ENCODE peak calls at places on chromosome 19, in six cellular contexts. T, V, L, Q, R and U are unnamed samples.

GRCh38 chr19:51138549-51138979 is 3.5 kb upstream of the SIGLEC7 start:
- DNase-seq in T (peak; percentile 46), V (no peak), L (peak; percentile 84), Q (peak; percentile 50), R (no peak), U (no peak)

GRCh38 chr19:34104099-34104498 is 68.2 kb upstream of the LSM14A start:
- DNase-seq in T (no peak), V (no peak), L (no peak), Q (no peak), R (no peak), U (no peak)

GRCh38 chr19:38265213-38265861 is 964 bp downstream of the SPINT2 start:
- DNase-seq in T (no peak), V (peak; percentile 40), L (no peak), Q (no peak), R (no peak), U (no peak)

GRCh38 chr19:37778613-37779138 is 710 bp downstream of the ZNF573 start:
- DNase-seq in T (no peak), V (no peak), L (peak; percentile 46), Q (no peak), R (no peak), U (peak; percentile 53)

GRCh38 chr19:50897612-50898011 is 13.6 kb downstream of the KLK4 start:
- DNase-seq in T (no peak), V (peak; percentile 48), L (no peak), Q (no peak), R (no peak), U (no peak)

GRCh38 chr19:43464089-43464775 is 1.2 kb downstream of the LYPD3 start:
- DNase-seq in T (peak; percentile 80), V (no peak), L (no peak), Q (peak; percentile 84), R (no peak), U (no peak)

GRCh38 chr19:2540646-2541454 is 64.9 kb downstream of the GADD45B start:
- DNase-seq in T (peak; percentile 87), V (peak; percentile 96), L (peak; percentile 99), Q (peak; percentile 90), R (peak; percentile 94), U (peak; percentile 96)

GRCh38 chr19:3210347-3211017 is 14.0 kb upstream of the CELF5 start:
- DNase-seq in T (peak; percentile 62), V (peak; percentile 35), L (peak; percentile 35), Q (no peak), R (peak; percentile 40), U (no peak)

GRCh38 chr19:46081928-46082727 is 41.3 kb upstream of the IGFL4 start:
- DNase-seq in T (no peak), V (peak; percentile 65), L (peak; percentile 75), Q (no peak), R (peak; percentile 60), U (no peak)

GRCh38 chr19:8445488-8446001 is 770 bp downstream of the HNRNPM start:
- DNase-seq in T (peak; percentile 62), V (peak; percentile 46), L (peak; percentile 41), Q (peak; percentile 67), R (peak; percentile 54), U (no peak)

GRCh38 chr19:8022275-8022674 is 16.8 kb upstream of the ELAVL1 start:
- DNase-seq in T (no peak), V (no peak), L (no peak), Q (no peak), R (no peak), U (no peak)

DNA sequence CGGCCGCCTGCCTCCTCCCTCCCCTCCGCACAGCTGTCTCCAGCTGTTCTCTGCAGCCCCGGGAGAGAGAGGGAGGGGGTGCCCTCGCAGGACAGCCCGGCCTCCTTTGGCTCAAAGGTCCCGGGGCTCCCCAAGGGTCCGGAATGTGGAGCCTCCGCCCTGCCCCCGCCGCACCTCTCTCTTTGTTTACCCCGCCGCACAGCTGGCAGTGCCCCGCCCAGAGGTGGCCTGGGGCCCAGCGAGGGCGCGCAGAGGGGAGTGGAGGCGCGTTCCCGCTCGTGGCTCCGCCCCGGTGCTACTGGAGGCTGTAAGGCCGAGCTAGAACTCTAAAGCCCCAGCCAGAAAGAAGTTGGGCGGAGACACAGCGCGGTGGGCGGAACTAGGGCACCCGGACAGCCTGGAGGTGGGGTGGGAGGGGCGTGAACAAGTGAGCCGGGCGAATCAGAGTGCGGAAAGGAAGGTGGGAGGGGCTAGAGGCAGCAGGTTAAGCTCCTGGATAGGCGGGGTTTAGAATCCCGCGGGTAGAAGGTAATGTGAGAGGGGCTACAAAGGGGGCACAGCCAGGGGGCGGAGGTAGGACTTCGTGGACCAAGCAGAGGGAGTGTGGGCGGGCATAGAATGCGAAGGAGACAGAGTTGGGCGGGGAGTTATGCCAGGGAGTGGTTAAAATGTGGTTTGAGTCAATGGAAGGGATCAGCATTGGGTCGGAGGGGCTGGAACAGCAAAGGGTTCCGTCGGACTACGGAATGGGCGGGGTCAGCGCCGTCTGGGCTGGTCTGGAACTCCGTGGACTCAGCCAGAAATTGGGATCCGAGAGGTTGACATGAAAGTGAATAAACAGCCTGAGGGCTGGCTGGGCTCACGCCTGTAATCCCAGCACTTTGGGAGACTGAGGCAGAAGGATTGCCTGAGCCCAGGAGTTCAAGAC is 2.8 kb downstream of the LTBP4 start:
- DNase-seq in T (peak; percentile 98), V (peak; percentile 97), L (peak; percentile 97), Q (peak; percentile 97), R (peak; percentile 96), U (peak; percentile 98)
- TF ChIP-seq CTCF in T (peak; percentile 14), V (no peak), L (no peak), Q (no peak), R (no peak), U (no peak)

GRCh38 chr19:6745965-6746364 is 6.5 kb downstream of the TRIP10 start:
- DNase-seq in T (no peak), V (no peak), L (no peak), Q (no peak), R (no peak), U (no peak)
- H3K27ac ChIP-seq in T (peak overlapping the region; percentile 76), V (no peak overlapping the region), L (no peak overlapping the region), Q (no peak overlapping the region), R (no peak overlapping the region), U (no peak overlapping the region)

GRCh38 chr19:1007852-1008251 is 7.6 kb downstream of the GRIN3B start:
- DNase-seq in T (no peak), V (no peak), L (no peak), Q (no peak), R (no peak), U (no peak)

GRCh38 chr19:1004803-1005664 is 4.8 kb downstream of the GRIN3B start:
- DNase-seq in T (no peak), V (no peak), L (no peak), Q (no peak), R (no peak), U (no peak)

GRCh38 chr19:1007399-1007745 is 7.2 kb downstream of the GRIN3B start:
- DNase-seq in T (no peak), V (no peak), L (no peak), Q (no peak), R (no peak), U (no peak)

GRCh38 chr19:1008268-1009042 is 8.2 kb downstream of the GRIN3B start:
- DNase-seq in T (no peak), V (no peak), L (no peak), Q (no peak), R (no peak), U (no peak)

DNA sequence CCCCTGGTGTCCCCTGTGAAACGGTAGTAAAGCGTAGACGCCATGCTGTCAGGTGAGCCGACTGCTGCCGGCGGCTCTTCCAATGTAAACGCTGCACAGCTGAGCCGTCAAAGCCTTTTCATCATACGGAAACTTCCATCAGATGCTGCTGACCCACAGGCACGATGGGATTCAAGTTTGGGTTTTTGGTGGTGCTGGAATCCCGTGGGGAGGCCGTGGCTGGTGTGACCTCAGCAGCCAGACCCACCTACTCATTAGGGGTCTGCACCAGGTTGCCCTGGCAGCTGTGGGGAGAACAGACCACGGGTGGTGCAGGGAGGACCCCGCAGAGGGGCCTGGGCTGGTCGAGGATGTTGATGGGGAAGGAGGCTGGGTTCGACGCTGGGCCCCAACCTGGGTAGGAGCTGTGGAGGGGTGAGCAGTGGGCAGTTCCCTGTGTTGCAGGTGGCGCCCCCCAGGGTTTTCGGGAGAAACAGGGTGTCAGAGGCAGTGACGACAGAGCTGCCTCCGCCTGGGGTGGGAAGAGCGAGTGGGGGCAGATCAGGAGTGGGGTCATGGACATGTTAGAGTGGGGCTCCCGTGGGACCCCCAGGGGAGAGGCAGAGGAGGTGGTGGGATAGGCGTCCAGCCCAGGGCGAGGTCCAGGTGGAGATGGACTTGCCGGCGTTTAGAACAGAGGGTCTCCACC is 6.6 kb downstream of the GRIN3B start:
- DNase-seq in T (no peak), V (no peak), L (no peak), Q (no peak), R (no peak), U (no peak)
- TF ChIP-seq CTCF in T (no peak), V (no peak), L (no peak), Q (no peak), R (no peak), U (no peak)

DNA sequence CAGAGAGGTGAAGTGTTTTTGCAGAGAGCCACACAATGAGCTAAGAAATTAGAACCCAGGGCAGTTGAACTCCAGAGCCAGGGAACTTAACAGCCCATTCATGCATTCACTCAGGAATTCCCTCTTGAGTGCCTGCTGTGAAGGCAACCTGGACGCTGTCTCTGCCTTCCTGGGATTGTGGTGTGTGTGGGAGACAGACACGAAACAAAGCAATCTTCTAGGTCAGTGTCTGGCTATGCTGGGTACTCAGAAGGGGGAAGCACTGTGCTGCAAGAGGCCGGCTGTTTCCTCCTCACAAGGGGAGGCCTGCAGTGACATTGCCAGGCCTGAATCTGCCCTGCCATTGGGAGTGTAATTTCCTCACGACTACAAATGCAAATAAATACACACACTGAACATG is 9.7 kb downstream of the BCKDHA start:
- DNase-seq in T (no peak), V (no peak), L (peak; percentile 58), Q (peak; percentile 37), R (peak; percentile 34), U (no peak)
- H3K27ac ChIP-seq in T (peak overlapping the region; percentile 80), V (no peak overlapping the region), L (peak overlapping the region; percentile 81), Q (peak overlapping the region; percentile 79), R (peak overlapping the region; percentile 34), U (no peak overlapping the region)

DNA sequence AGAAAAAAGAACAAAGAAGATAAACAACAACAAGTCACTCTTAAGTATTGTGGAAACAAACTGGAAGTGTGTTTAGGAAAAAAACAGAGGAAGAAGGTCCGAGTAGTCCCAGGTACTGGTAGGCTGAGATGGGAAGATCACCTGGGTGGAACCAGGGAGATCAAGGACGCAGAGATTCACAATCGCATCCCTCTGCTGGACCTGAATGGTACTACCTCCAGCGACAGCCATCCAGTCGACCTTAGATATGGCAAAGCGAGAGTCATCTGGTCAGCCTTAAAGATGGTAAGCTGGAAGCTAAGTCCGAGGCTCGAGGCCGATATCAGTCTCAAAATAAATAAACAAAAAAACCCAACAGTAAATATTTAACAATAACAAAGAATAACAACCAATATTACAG is 44.9 kb upstream of the ZNF91 start:
- DNase-seq in T (no peak), V (no peak), L (no peak), Q (no peak), R (no peak), U (no peak)
- TF ChIP-seq CTCF in T (no peak), V (peak; percentile 9), L (no peak), Q (no peak), R (no peak), U (no peak)